ENCODE peak calls at places on chromosomes 11 and 22, in ten cellular contexts. F is NCI-H345, W is GM18507, U is choroid plexus epithelial cell, Z is NCI-H1092, O is NCI-H2107, X is iris pigment epithelial cell, K is HS-5, R is right atrium auricular region, D is neural crest cell. I is an unnamed sample.
A peak's percentile ranks its signal among the peaks of the same experiment; 100 is the strongest.

GRCh38 chr11:65316979-65317786 is 2.5 kb downstream of the CDC42EP2 start:
- DNase-seq in F (no peak), W (no peak), U (peak; percentile 69), Z (no peak), O (no peak), X (peak; percentile 71), K (peak; percentile 80), R (peak; percentile 81), D (no peak), I (no peak)

GRCh38 chr11:34317038-34317360 is 40.8 kb downstream of the ABTB2 start:
- DNase-seq in F (no peak), W (no peak), U (no peak), Z (no peak), O (no peak), X (no peak), K (no peak), R (no peak), D (no peak), I (no peak)

GRCh38 chr11:31246451-31247165 is 122.9 kb downstream of the DCDC1 start:
- DNase-seq in F (peak; percentile 14), W (no peak), U (peak; percentile 41), Z (no peak), O (no peak), X (no peak), K (no peak), R (no peak), D (no peak), I (no peak)

GRCh38 chr22:49825944-49826602 is 1.6 kb downstream of the BRD1 start:
- DNase-seq in F (no peak), W (no peak), U (peak; percentile 34), Z (no peak), O (no peak), X (peak; percentile 40), K (peak; percentile 23), R (no peak), D (no peak), I (no peak)

GRCh38 chr22:27435839-27436581 is 365.5 kb downstream of the MN1 start:
- DNase-seq in F (no peak), W (no peak), U (peak; percentile 58), Z (peak; percentile 15), O (no peak), X (peak; percentile 59), K (no peak), R (peak; percentile 74), D (peak; percentile 43), I (no peak)

GRCh38 chr11:64226507-64227051 is 505 bp downstream of the NUDT22 start:
- DNase-seq in F (peak; percentile 44), W (no peak), U (no peak), Z (peak; percentile 53), O (no peak), X (no peak), K (no peak), R (no peak), D (no peak), I (peak; percentile 81)

GRCh38 chr11:21037836-21038235 is 368.4 kb downstream of the NELL1 start:
- DNase-seq in F (peak; percentile 5), W (no peak), U (no peak), Z (no peak), O (no peak), X (no peak), K (no peak), R (no peak), D (no peak), I (peak; percentile 52)

GRCh38 chr22:28856095-28856455 is 27.3 kb upstream of the ZNRF3 start:
- DNase-seq in F (no peak), W (no peak), U (no peak), Z (no peak), O (no peak), X (no peak), K (no peak), R (no peak), D (no peak), I (no peak)

GRCh38 chr11:73152086-73152853 is 10.2 kb upstream of the FCHSD2 start:
- DNase-seq in F (no peak), W (no peak), U (no peak), Z (no peak), O (no peak), X (no peak), K (no peak), R (no peak), D (no peak), I (no peak)

GRCh38 chr11:112174789-112175595 is at the start of gene BCO2:
- DNase-seq in F (peak; percentile 25), W (no peak), U (peak; percentile 87), Z (peak; percentile 24), O (no peak), X (peak; percentile 85), K (no peak), R (peak; percentile 91), D (peak; percentile 66), I (peak; percentile 59)

GRCh38 chr22:40276877-40277823 is 69.2 kb upstream of the ADSL start:
- DNase-seq in F (no peak), W (no peak), U (peak; percentile 64), Z (no peak), O (no peak), X (peak; percentile 69), K (peak; percentile 16), R (no peak), D (no peak), I (no peak)

GRCh38 chr22:44399906-44400762 is 87.4 kb upstream of the SHISAL1 start:
- DNase-seq in F (no peak), W (no peak), U (no peak), Z (no peak), O (no peak), X (no peak), K (no peak), R (peak; percentile 28), D (no peak), I (no peak)

GRCh38 chr11:39745401-39745800 is 1714.1 kb downstream of the LRRC4C start:
- DNase-seq in F (no peak), W (no peak), U (no peak), Z (no peak), O (no peak), X (peak; percentile 15), K (no peak), R (no peak), D (no peak), I (no peak)

I was measured in NCI-H1105 treated with DMSO at 0.1 percent for 48 hours.